ENCODE peak calls at places on chromosomes 1 and 21, in six cellular contexts. V, Y, A, H, E and I are unnamed samples.

GRCh38 chr1:162222019-162222418 is 152.5 kb downstream of the NOS1AP start:
- DNase-seq in V (no peak), Y (no peak), A (no peak), H (no peak), E (no peak), I (no peak)

GRCh38 chr21:35265170-35265877 is 216.2 kb upstream of the RUNX1 start:
- DNase-seq in V (no peak), Y (peak), A (no peak), H (no peak), E (no peak), I (no peak)

GRCh38 chr1:208089151-208089550 is 155.0 kb downstream of the PLXNA2 start:
- DNase-seq in V (no peak), Y (no peak), A (no peak), H (no peak), E (no peak), I (no peak)

GRCh38 chr21:34072145-34073031 is 990 bp upstream of the MRPS6 start:
- DNase-seq in V (peak), Y (no peak), A (no peak), H (no peak), E (no peak), I (no peak)

GRCh38 chr1:93616221-93616995 is 65.2 kb downstream of the BCAR3 start:
- DNase-seq in V (no peak), Y (no peak), A (no peak), H (no peak), E (no peak), I (no peak)

GRCh38 chr1:17032741-17033140 is 21.0 kb upstream of the ATP13A2 start:
- DNase-seq in V (no peak), Y (no peak), A (no peak), H (no peak), E (no peak), I (no peak)

GRCh38 chr1:230495891-230496385 is 69.8 kb upstream of the PGBD5 start:
- DNase-seq in V (no peak), Y (no peak), A (no peak), H (peak), E (no peak), I (no peak)

GRCh38 chr1:211132681-211133392 is 1.1 kb downstream of the KCNH1 start:
- DNase-seq in V (no peak), Y (no peak), A (no peak), H (no peak), E (no peak), I (no peak)

GRCh38 chr1:161207173-161207572 is 5.0 kb downstream of the NDUFS2 start:
- DNase-seq in V (no peak), Y (peak), A (peak), H (peak), E (no peak), I (no peak)

GRCh38 chr1:179340915-179341314 is 24.9 kb upstream of the AXDND1 start:
- DNase-seq in V (no peak), Y (no peak), A (no peak), H (no peak), E (no peak), I (no peak)

GRCh38 chr1:158285756-158286241 is 3.9 kb upstream of the CD1C start:
- DNase-seq in V (peak), Y (no peak), A (peak), H (peak), E (no peak), I (no peak)

GRCh38 chr1:196584703-196585102 is 23.5 kb downstream of the KCNT2 start:
- DNase-seq in V (no peak), Y (no peak), A (no peak), H (no peak), E (no peak), I (no peak)

GRCh38 chr1:6125366-6125765 is 54.8 kb downstream of the CHD5 start:
- DNase-seq in V (no peak), Y (no peak), A (no peak), H (no peak), E (no peak), I (no peak)

GRCh38 chr21:37184784-37185593 is 82.1 kb downstream of the VPS26C start:
- DNase-seq in V (no peak), Y (no peak), A (no peak), H (no peak), E (no peak), I (no peak)

GRCh38 chr1:214720561-214720960 is 117.6 kb downstream of the CENPF start:
- DNase-seq in V (no peak), Y (peak), A (no peak), H (no peak), E (no peak), I (no peak)

GRCh38 chr1:46342084-46342656 is 1.6 kb downstream of the NSUN4 start:
- DNase-seq in V (no peak), Y (peak), A (no peak), H (peak), E (peak), I (no peak)

GRCh38 chr1:160795951-160796383 is at the start of gene LY9:
- DNase-seq in V (no peak), Y (no peak), A (no peak), H (no peak), E (no peak), I (no peak)

DNA sequence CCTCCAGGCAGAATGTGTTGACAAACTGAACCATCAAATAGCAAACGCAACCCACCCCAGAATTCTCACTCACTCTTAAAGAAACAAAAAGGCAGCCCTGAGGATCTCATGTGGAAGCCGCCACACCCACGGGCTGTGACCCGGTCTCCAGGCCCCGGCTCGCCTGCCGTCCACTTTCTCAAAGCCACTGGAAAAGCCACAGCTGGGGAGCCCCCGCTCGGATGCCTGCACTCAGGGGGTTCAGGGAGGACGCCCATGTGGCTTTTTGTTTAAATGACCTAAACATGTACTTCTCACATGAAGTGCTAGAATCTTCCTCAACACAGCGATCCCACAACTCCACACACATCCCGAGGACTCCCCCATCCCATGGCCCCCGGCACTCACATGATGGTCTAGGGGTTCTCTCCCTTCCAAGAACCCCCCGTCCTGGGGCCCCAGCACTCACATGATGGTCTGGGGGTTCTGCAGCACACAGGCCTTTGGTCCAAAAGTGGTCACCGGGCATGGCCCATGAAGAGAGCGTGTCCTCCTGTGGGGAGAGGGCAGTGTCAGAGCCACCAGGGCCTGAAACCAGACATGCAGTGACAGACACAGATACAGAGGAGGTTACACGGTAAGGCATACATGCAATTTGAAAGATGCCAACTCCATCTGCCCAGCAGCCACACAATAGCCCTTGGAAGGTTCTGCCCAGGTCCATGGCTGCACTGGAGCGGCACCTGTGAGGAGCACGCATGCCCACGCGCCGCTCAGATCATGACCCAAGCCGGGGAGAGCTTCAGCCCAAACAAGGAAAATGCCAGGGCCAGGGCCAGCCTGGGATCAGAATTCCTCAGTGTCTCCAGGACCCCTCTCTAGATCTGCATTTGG is 16.5 kb downstream of the NADK start:
- DNase-seq in V (peak), Y (no peak), A (no peak), H (no peak), E (no peak), I (no peak)
- H3K27ac ChIP-seq in V (no peak), Y (no peak), A (no peak), H (no peak), E (no peak), I (no peak)

DNA sequence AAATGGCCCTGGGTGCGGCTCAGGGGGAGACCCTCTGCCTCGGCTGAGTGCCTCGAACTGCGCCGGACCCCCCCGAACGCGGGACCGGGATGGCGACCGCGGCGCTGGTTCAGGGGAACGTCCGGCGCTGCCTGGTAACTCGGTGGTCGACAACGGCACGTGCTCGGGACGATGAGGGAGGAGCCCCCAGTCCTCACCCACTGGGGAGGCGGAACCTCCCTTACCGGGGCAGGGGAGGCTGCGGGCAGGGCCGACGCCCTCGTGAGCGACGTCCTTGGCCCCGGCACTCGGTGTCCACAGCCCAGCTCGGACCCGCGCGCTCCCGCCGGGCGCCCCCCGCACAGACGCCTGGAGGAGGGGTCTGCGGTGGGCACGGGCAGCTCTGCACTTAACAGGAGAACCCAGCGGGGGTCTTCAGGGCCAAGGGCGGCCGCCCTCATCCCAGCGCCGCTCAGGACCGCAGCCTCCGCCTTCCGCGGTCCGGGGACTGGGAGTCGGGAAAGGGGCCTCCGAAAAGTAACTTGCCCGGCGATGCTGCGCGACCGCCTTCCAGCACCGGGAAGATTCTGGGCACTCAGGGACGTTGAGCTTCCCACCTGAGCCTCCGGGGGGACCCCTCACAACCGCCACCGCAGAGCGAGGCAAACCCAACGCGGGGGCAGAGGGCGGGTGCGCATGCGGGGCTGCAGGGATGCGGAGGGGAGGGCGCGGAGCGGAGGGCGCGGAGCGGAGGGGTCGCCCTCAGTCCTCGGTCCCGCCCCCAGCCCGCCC is 1.7 kb downstream of the HES4 start:
- DNase-seq in V (peak), Y (no peak), A (peak), H (no peak), E (peak), I (peak)
- H3K4me3 ChIP-seq in V (peak), Y (peak), A (peak), H (peak), E (peak), I (peak)

GRCh38 chr1:38027201-38028104 is 14.9 kb downstream of the UTP11 start:
- DNase-seq in V (no peak), Y (no peak), A (no peak), H (no peak), E (no peak), I (no peak)

GRCh38 chr1:38028105-38028591 is 15.6 kb downstream of the UTP11 start:
- DNase-seq in V (no peak), Y (no peak), A (no peak), H (no peak), E (no peak), I (peak)

GRCh38 chr1:38025233-38025632 is 12.7 kb downstream of the UTP11 start:
- DNase-seq in V (peak), Y (no peak), A (no peak), H (no peak), E (no peak), I (no peak)

GRCh38 chr1:38025664-38026063 is 13.1 kb downstream of the UTP11 start:
- DNase-seq in V (no peak), Y (no peak), A (no peak), H (no peak), E (no peak), I (no peak)

GRCh38 chr1:38026592-38027200 is 14.2 kb downstream of the UTP11 start:
- DNase-seq in V (peak), Y (peak), A (no peak), H (peak), E (peak), I (peak)
- TF ChIP-seq CTCF in V (peak), Y (peak), A (peak), H (peak), E (peak), I (peak)

GRCh38 chr1:52917591-52917990 is 3.9 kb downstream of the ECHDC2 start:
- DNase-seq in V (no peak), Y (no peak), A (no peak), H (no peak), E (no peak), I (no peak)

GRCh38 chr1:52915855-52916220 is 5.7 kb downstream of the ECHDC2 start:
- DNase-seq in V (no peak), Y (no peak), A (no peak), H (no peak), E (no peak), I (no peak)

GRCh38 chr1:52915211-52915854 is 6.2 kb downstream of the ECHDC2 start:
- DNase-seq in V (no peak), Y (no peak), A (no peak), H (no peak), E (no peak), I (no peak)

GRCh38 chr1:52917156-52917555 is 4.4 kb downstream of the ECHDC2 start:
- DNase-seq in V (no peak), Y (no peak), A (peak), H (peak), E (no peak), I (no peak)

GRCh38 chr1:52916241-52916975 is 5.1 kb downstream of the ECHDC2 start:
- DNase-seq in V (peak), Y (no peak), A (no peak), H (no peak), E (no peak), I (no peak)
- H3K27ac ChIP-seq in V (peak), Y (no peak), A (peak), H (no peak), E (no peak), I (no peak)